ENCODE peak calls at places on chromosomes 5 and 9, in eight cellular contexts. G, S, R, H, E, M, T and D are unnamed samples.

GRCh38 chr9:120928015-120928719 is 1.6 kb upstream of the TRAF1 start:
- DNase-seq in E (no peak), G (no peak), S (no peak), M (peak; percentile 45), H (no peak), T (no peak), R (peak; percentile 39), D (peak; percentile 14)

GRCh38 chr5:124372457-124372856 is 374.0 kb downstream of the ZNF608 start:
- DNase-seq in H (no peak), M (no peak), T (no peak), G (no peak), E (no peak), R (no peak), S (no peak), D (no peak)

GRCh38 chr9:38416461-38416860 is 7.8 kb downstream of the IGFBPL1 start:
- DNase-seq in H (no peak), G (no peak), M (no peak), E (no peak), S (no peak), R (no peak), T (no peak), D (no peak)

GRCh38 chr9:91056917-91057316 is 255.3 kb downstream of the SYK start:
- DNase-seq in E (no peak), M (no peak), T (no peak), S (no peak), R (no peak), G (peak; percentile 45), H (no peak), D (no peak)

GRCh38 chr9:129208191-129209091 is 30.4 kb upstream of the IER5L start:
- DNase-seq in H (no peak), S (no peak), G (no peak), E (no peak), T (no peak), R (no peak), M (no peak), D (no peak)

GRCh38 chr5:58456486-58456885 is 3.4 kb downstream of the PLK2 start:
- DNase-seq in T (no peak), S (no peak), G (no peak), R (no peak), M (no peak), H (no peak), E (no peak), D (no peak)

GRCh38 chr5:6424110-6424659 is 24.5 kb upstream of the UBE2QL1 start:
- DNase-seq in R (no peak), T (peak; percentile 64), M (no peak), G (no peak), E (no peak), S (no peak), H (no peak), D (no peak)

GRCh38 chr5:73312146-73312871 is 136.3 kb downstream of the FOXD1 start:
- DNase-seq in H (no peak), T (no peak), M (no peak), S (peak; percentile 31), G (peak; percentile 89), E (peak; percentile 49), R (peak; percentile 53), D (peak; percentile 46)

GRCh38 chr9:97900738-97901565 is 21.3 kb downstream of the TRMO start:
- DNase-seq in M (no peak), R (no peak), S (peak; percentile 28), T (peak; percentile 21), H (peak; percentile 27), E (peak; percentile 68), G (peak; percentile 51), D (peak; percentile 39)

GRCh38 chr9:115425614-115426013 is 307.7 kb upstream of the TNC start:
- DNase-seq in G (no peak), H (no peak), T (no peak), R (no peak), E (no peak), S (no peak), M (no peak), D (no peak)

GRCh38 chr9:107488400-107489143 is 997 bp downstream of the KLF4 start:
- DNase-seq in H (no peak), S (peak; percentile 50), G (peak; percentile 22), T (no peak), M (peak; percentile 69), R (peak; percentile 76), E (peak; percentile 77), D (peak; percentile 56)